ENCODE peak calls at places on chromosomes 12 and 14, in seven cellular contexts. H is sigmoid colon, Y is A549, P is stomach, F is ovary, X is uterus, L is tibial nerve. N is an unnamed sample. For H3K4me1, the result is how much of the 10 kb centered on the place peaks cover.

GRCh38 chr12:55932546-55932919 is 1.6 kb downstream of the DGKA start:
- DNase-seq in H (no peak), Y (no peak), P (no peak), F (no peak), X (no peak), L (no peak), N (no peak)

GRCh38 chr12:122963928-122964240 is 2.4 kb downstream of the ABCB9 start:
- DNase-seq in H (no peak), Y (no peak), P (peak), F (peak), X (peak), L (no peak), N (no peak)

GRCh38 chr12:55742719-55743130 is at the start of gene GDF11:
- DNase-seq in H (peak), Y (peak), P (peak), F (peak), X (peak), L (peak), N (peak)

GRCh38 chr14:50001146-50001998 is 108.5 kb downstream of the ARF6 start:
- DNase-seq in H (no peak), Y (peak), P (peak), F (no peak), X (peak), L (peak), N (peak)

GRCh38 chr12:20731274-20731673 is 36.1 kb downstream of the SLCO1C1 start:
- DNase-seq in H (no peak), Y (no peak), P (no peak), F (no peak), X (no peak), L (no peak), N (no peak)

GRCh38 chr12:132529899-132530298 is 39.9 kb downstream of the FBRSL1 start:
- DNase-seq in H (no peak), Y (no peak), P (no peak), F (no peak), X (no peak), L (no peak), N (no peak)

GRCh38 chr12:23760495-23760894 is 189.0 kb downstream of the SOX5 start:
- DNase-seq in H (no peak), Y (no peak), P (no peak), F (no peak), X (no peak), L (no peak), N (no peak)

GRCh38 chr14:105178069-105178867 is 2.8 kb downstream of the NUDT14 start:
- DNase-seq in H (no peak), Y (no peak), P (no peak), F (no peak), X (no peak), L (no peak), N (no peak)

GRCh38 chr12:40947812-40948211 is 240.3 kb upstream of the PDZRN4 start:
- DNase-seq in H (no peak), Y (no peak), P (no peak), F (no peak), X (no peak), L (no peak), N (no peak)

GRCh38 chr14:68124885-68125731 is 305.5 kb downstream of the RAD51B start:
- DNase-seq in H (no peak), Y (peak), P (no peak), F (no peak), X (no peak), L (no peak), N (no peak)

GRCh38 chr14:90850487-90850886 is 34.3 kb upstream of the TTC7B start:
- DNase-seq in H (no peak), Y (no peak), P (no peak), F (no peak), X (no peak), L (no peak), N (no peak)

GRCh38 chr12:3014641-3015040 is 55.4 kb downstream of the TEAD4 start:
- DNase-seq in H (no peak), Y (no peak), P (no peak), F (no peak), X (no peak), L (no peak), N (no peak)

GRCh38 chr12:11836282-11836963 is 186.9 kb downstream of the ETV6 start:
- DNase-seq in H (no peak), Y (no peak), P (peak), F (no peak), X (no peak), L (no peak), N (no peak)

GRCh38 chr14:73283592-73284379 is 46.5 kb downstream of the PAPLN start:
- DNase-seq in H (no peak), Y (no peak), P (no peak), F (no peak), X (no peak), L (no peak), N (no peak)

GRCh38 chr12:102992297-102992696 is 34.8 kb downstream of the ASCL1 start:
- DNase-seq in H (no peak), Y (no peak), P (no peak), F (no peak), X (no peak), L (no peak), N (no peak)

GRCh38 chr12:118773956-118774723 is 207.2 kb upstream of the SRRM4 start:
- DNase-seq in H (no peak), Y (no peak), P (no peak), F (no peak), X (no peak), L (no peak), N (no peak)

GRCh38 chr14:102811254-102811963 is 34.2 kb downstream of the TRAF3 start:
- DNase-seq in H (no peak), Y (no peak), P (no peak), F (no peak), X (no peak), L (no peak), N (no peak)

GRCh38 chr12:110600254-110600653 is 13.7 kb upstream of the TCTN1 start:
- DNase-seq in H (no peak), Y (peak), P (no peak), F (no peak), X (no peak), L (no peak), N (no peak)

GRCh38 chr12:67721216-67721615 is 72.7 kb downstream of the DYRK2 start:
- DNase-seq in H (no peak), Y (no peak), P (peak), F (peak), X (no peak), L (no peak), N (no peak)

GRCh38 chr12:10366875-10367274 is 23.0 kb downstream of the KLRK1 start:
- DNase-seq in H (no peak), Y (no peak), P (no peak), F (no peak), X (no peak), L (no peak), N (no peak)

GRCh38 chr14:103883263-103883523 is 35.8 kb upstream of the PPP1R13B start:
- DNase-seq in H (no peak), Y (no peak), P (no peak), F (no peak), X (no peak), L (no peak), N (no peak)

GRCh38 chr14:64702493-64703392 is 1.5 kb upstream of the PLEKHG3 start:
- DNase-seq in H (peak), Y (no peak), P (peak), F (no peak), X (no peak), L (no peak), N (no peak)

GRCh38 chr12:44063671-44064070 is 227.8 kb downstream of the TMEM117 start:
- DNase-seq in H (no peak), Y (no peak), P (no peak), F (no peak), X (no peak), L (no peak), N (no peak)

GRCh38 chr14:33542338-33543290 is 408.3 kb downstream of the EGLN3 start:
- DNase-seq in H (no peak), Y (no peak), P (no peak), F (no peak), X (no peak), L (no peak), N (no peak)

GRCh38 chr14:74491952-74492351 is 1.2 kb downstream of the NPC2 start:
- DNase-seq in H (no peak), Y (peak), P (no peak), F (no peak), X (no peak), L (no peak), N (no peak)

GRCh38 chr12:26027401-26027800 is 68.9 kb downstream of the RASSF8 start:
- DNase-seq in H (no peak), Y (no peak), P (no peak), F (no peak), X (no peak), L (no peak), N (no peak)

GRCh38 chr14:21825147-21825743 is 151.6 kb upstream of the OR4E1 start:
- DNase-seq in H (no peak), Y (peak), P (no peak), F (no peak), X (no peak), L (no peak), N (no peak)

DNA sequence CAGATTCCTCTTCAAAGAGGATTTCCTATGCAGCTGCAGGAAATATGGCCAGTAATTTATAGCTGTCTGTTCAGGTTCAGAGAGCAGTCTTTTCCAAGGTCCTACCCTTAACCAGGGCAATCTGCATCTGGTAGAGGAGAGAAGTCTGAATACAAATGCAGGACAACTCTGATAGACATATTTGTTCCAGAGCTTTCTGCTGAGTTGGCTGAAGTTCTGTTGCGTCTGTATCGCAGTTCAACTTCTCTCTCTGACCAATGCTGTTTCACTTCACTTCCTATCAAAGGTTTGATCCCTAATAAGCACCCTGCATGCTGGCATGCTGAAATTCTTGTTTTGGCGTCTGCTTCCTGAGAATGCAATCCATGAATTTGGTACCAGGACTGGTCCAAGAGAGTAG is 14.0 kb upstream of the CCDC91 start:
- DNase-seq in H (no peak), Y (no peak), P (no peak), F (no peak), X (no peak), L (no peak), N (no peak)
- TF ChIP-seq POLR2A in H (no peak), Y (no peak), P (no peak), F (no peak), X (no peak), L (no peak), N (no peak)

GRCh38 chr14:89422181-89422951 is 5.3 kb upstream of the FOXN3 start:
- DNase-seq in H (peak), Y (no peak), P (peak), F (no peak), X (no peak), L (no peak), N (no peak)
- H3K4me3 ChIP-seq in H (no peak), Y (no peak), P (no peak), F (no peak), X (no peak), L (no peak), N (no peak)

DNA sequence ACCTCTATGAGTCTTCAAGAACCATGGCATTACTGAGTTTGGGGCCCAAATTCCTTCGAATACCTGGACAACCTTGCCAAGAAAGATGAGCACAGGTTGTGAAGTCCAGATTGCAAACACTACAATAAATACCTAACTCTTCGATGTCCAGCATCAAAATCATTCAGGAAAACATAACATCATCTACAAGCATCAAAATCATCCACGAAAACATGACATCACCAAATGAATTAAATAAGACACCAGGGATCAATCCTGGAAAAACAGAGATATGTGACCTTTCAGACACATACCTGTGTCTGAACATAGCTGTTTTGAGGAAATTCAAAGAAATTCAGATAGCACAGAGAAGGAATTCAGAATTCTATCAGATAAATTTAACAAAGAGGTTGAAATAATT is 262.0 kb upstream of the KITLG start:
- DNase-seq in H (no peak), Y (no peak), P (no peak), F (no peak), X (no peak), L (no peak), N (no peak)
- H3K4me1 ChIP-seq in H (under half), Y (under half), P (under half), F (under half), X (under half), L (under half), N (under half)

GRCh38 chr12:53986686-53987180 is 1.8 kb downstream of the HOXC10 start:
- DNase-seq in H (no peak), Y (no peak), P (no peak), F (no peak), X (no peak), L (no peak), N (no peak)

GRCh38 chr12:53984901-53985357 is at the start of gene HOXC10:
- DNase-seq in H (peak), Y (peak), P (peak), F (peak), X (peak), L (peak), N (peak)

GRCh38 chr12:53987748-53988147 is 2.8 kb downstream of the HOXC10 start:
- DNase-seq in H (no peak), Y (no peak), P (no peak), F (no peak), X (no peak), L (no peak), N (no peak)

GRCh38 chr12:53985358-53985899 is 483 bp downstream of the HOXC10 start:
- DNase-seq in H (no peak), Y (no peak), P (no peak), F (no peak), X (no peak), L (no peak), N (peak)

DNA sequence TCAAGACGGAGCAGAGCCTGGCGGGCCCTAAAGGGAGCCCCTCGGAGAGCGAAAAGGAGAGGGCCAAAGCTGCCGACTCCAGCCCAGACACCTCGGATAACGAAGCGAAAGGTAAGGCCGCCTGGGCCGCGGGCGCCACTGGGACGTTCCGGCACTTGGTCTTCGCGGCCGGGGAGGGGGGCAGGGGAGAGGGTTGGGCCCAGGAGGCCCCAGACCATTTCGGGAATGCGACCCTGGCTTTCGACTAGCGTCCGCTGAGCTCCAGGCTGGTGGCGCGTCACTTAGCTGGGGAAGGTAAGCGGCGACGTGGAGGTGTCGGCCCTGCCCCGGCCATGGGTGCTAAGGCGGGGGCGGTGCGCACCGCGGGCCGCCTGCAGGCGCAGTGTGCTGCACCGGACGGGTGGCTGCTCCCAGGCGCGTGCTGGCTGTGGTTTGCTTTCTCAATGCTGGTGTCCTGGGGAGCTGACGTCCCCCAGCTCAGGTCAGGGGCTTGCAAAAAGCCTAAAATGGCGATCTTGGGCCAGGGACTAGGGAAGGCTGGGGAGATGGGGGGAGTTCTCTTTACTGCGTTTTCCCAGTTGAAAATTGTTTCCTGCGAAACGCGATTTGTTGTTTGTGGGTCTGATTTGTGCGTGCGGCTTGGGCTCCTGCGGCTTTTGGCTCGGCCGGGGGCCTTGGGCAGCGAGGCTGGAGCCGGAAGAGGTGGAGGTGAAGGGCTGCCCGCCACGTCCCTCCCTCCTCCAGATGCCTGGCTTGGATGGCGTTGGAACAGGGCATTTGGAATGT is 1.1 kb downstream of the HOXC10 start:
- DNase-seq in H (no peak), Y (no peak), P (no peak), F (no peak), X (no peak), L (no peak), N (no peak)
- TF ChIP-seq POLR2A in H (no peak), Y (no peak), P (no peak), F (no peak), X (no peak), L (no peak), N (peak)

GRCh38 chr12:124928095-124928911 is 13.9 kb upstream of the UBC start:
- DNase-seq in H (peak), Y (peak), P (peak), F (peak), X (peak), L (peak), N (peak)
- H3K4me3 ChIP-seq in H (peak), Y (peak), P (peak), F (peak), X (peak), L (peak), N (peak)

GRCh38 chr14:55355922-55356321 is 55.7 kb downstream of the ATG14 start:
- DNase-seq in H (no peak), Y (no peak), P (no peak), F (no peak), X (no peak), L (no peak), N (no peak)
- H3K4me1 ChIP-seq in H (under half), Y (under half), P (under half), F (under half), X (under half), L (under half), N (under half)

GRCh38 chr12:47776471-47777143 is 3.6 kb downstream of the SLC48A1 start:
- DNase-seq in H (peak), Y (no peak), P (no peak), F (peak), X (no peak), L (no peak), N (no peak)

GRCh38 chr12:47777151-47777550 is 4.1 kb downstream of the SLC48A1 start:
- DNase-seq in H (no peak), Y (no peak), P (no peak), F (no peak), X (no peak), L (no peak), N (peak)

GRCh38 chr12:47778842-47779241 is 5.8 kb downstream of the SLC48A1 start:
- DNase-seq in H (peak), Y (no peak), P (no peak), F (no peak), X (no peak), L (no peak), N (no peak)

GRCh38 chr12:47779301-47779942 is 6.4 kb downstream of the SLC48A1 start:
- DNase-seq in H (peak), Y (peak), P (peak), F (peak), X (peak), L (peak), N (peak)

GRCh38 chr12:47777741-47778558 is 4.9 kb downstream of the SLC48A1 start:
- DNase-seq in H (peak), Y (no peak), P (peak), F (no peak), X (no peak), L (no peak), N (peak)
- TF ChIP-seq POLR2A in H (no peak), Y (no peak), P (no peak), F (no peak), X (no peak), L (no peak), N (no peak)

DNA sequence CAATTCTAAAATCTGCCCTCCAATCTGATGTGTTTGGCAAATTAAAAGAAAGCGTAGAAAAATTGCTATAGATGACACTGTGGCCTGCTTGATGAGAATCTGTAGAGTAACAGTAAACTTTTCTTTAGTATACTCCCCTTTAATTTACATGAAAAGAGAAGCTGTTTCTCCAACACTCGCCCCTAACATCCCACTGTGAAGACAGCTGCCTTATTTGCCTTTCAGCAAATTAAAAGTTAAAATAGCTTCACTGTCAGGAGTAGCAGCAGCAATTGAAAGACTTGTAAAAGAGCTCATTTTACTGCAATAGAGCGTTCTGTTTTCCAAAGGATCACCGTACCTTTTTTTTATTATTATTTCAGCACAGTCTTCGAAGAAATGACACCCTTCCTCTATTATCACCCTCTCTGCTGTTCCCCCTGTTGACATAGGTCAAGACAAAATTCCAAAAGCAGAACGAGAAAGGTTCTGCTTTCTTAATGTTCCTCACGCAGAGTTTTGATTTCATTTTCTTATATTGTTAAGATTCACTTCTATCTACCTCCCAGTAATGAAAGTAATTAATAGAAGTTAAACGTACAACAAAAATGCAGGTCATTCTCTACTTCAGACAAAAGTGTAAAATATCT is 153.5 kb upstream of the USP15 start:
- DNase-seq in H (no peak), Y (no peak), P (no peak), F (no peak), X (no peak), L (no peak), N (no peak)
- H3K4me3 ChIP-seq in H (no peak), Y (no peak), P (no peak), F (no peak), X (no peak), L (no peak), N (no peak)

GRCh38 chr12:46952880-46953517 is 126.4 kb upstream of the PCED1B start:
- DNase-seq in H (no peak), Y (no peak), P (no peak), F (no peak), X (no peak), L (no peak), N (no peak)
- H3K4me1 ChIP-seq in H (under half), Y (under half), P (under half), F (under half), X (under half), L (under half), N (under half)